ENCODE peak calls at places on chromosomes 1 and 21, in six cellular contexts. D is left lung; S is kidney epithelial cell; J is lower lobe of right lung; I is CD4-positive, alpha-beta T cell; U is left ventricle myocardium inferior. Z is an unnamed sample.

GRCh38 chr21:43372663-43373386 is 54.1 kb downstream of the SIK1 start:
- DNase-seq in D (peak), S (no peak), J (peak), I (no peak), U (no peak), Z (no peak)

GRCh38 chr1:29120955-29121485 is 2.7 kb downstream of the TMEM200B start:
- DNase-seq in D (peak), S (no peak), J (peak), I (peak), U (peak), Z (peak)

GRCh38 chr1:156859523-156860112 is 701 bp upstream of the INSRR start:
- DNase-seq in D (no peak), S (no peak), J (no peak), I (no peak), U (no peak), Z (no peak)

GRCh38 chr1:70979879-70980278 is 67.7 kb downstream of the PTGER3 start:
- DNase-seq in D (no peak), S (no peak), J (no peak), I (no peak), U (no peak), Z (no peak)

GRCh38 chr1:84774674-84775548 is 84.7 kb upstream of the SSX2IP start:
- DNase-seq in D (peak), S (no peak), J (no peak), I (no peak), U (no peak), Z (no peak)

GRCh38 chr21:17779486-17779885 is 39.7 kb downstream of the C21orf91 start:
- DNase-seq in D (no peak), S (no peak), J (no peak), I (no peak), U (no peak), Z (no peak)

GRCh38 chr1:167328762-167329483 is 108.2 kb downstream of the POU2F1 start:
- DNase-seq in D (no peak), S (no peak), J (no peak), I (no peak), U (no peak), Z (no peak)

GRCh38 chr1:158021721-158022120 is 28.3 kb downstream of the KIRREL1 start:
- DNase-seq in D (no peak), S (no peak), J (no peak), I (no peak), U (no peak), Z (no peak)

GRCh38 chr1:242242983-242243382 is 244.1 kb upstream of the MAP1LC3C start:
- DNase-seq in D (no peak), S (no peak), J (no peak), I (no peak), U (no peak), Z (no peak)

GRCh38 chr21:41752231-41752681 is 14.6 kb downstream of the RIPK4 start:
- DNase-seq in D (no peak), S (no peak), J (no peak), I (no peak), U (no peak), Z (no peak)

GRCh38 chr1:40939320-40940059 is 40.0 kb upstream of the CTPS1 start:
- DNase-seq in D (no peak), S (no peak), J (no peak), I (no peak), U (peak), Z (no peak)

GRCh38 chr1:50750021-50750619 is 209.9 kb downstream of the FAF1 start:
- DNase-seq in D (no peak), S (no peak), J (no peak), I (no peak), U (no peak), Z (no peak)

GRCh38 chr21:44443291-44443890 is 11.9 kb upstream of the LRRC3 start:
- DNase-seq in D (peak), S (no peak), J (peak), I (no peak), U (peak), Z (peak)

GRCh38 chr1:247330548-247331171 is 1.0 kb downstream of the ZNF496 start:
- DNase-seq in D (no peak), S (no peak), J (no peak), I (no peak), U (no peak), Z (no peak)

GRCh38 chr1:171739646-171740045 is 2.2 kb downstream of the VAMP4 start:
- DNase-seq in D (no peak), S (no peak), J (no peak), I (no peak), U (no peak), Z (no peak)

GRCh38 chr21:31236528-31236927 is 107.5 kb downstream of the TIAM1 start:
- DNase-seq in D (no peak), S (no peak), J (no peak), I (no peak), U (no peak), Z (no peak)

GRCh38 chr1:47764461-47765046 is 232.6 kb downstream of the TRABD2B start:
- DNase-seq in D (no peak), S (no peak), J (no peak), I (no peak), U (no peak), Z (no peak)

GRCh38 chr1:184118051-184118450 is 66.5 kb downstream of the TSEN15 start:
- DNase-seq in D (no peak), S (peak), J (no peak), I (no peak), U (no peak), Z (no peak)

GRCh38 chr1:69315823-69316222 is 251.9 kb upstream of the LRRC7 start:
- DNase-seq in D (no peak), S (no peak), J (no peak), I (no peak), U (no peak), Z (no peak)

GRCh38 chr1:49995734-49996133 is 28.0 kb downstream of the AGBL4 start:
- DNase-seq in D (no peak), S (no peak), J (no peak), I (no peak), U (no peak), Z (no peak)

GRCh38 chr1:76330993-76331603 is 256.6 kb downstream of the ST6GALNAC3 start:
- DNase-seq in D (no peak), S (peak), J (no peak), I (no peak), U (no peak), Z (no peak)

GRCh38 chr21:37994211-37994610 is 78.0 kb upstream of the KCNJ6 start:
- DNase-seq in D (no peak), S (no peak), J (no peak), I (no peak), U (no peak), Z (no peak)

GRCh38 chr1:245605480-245606156 is 450.8 kb downstream of the KIF26B start:
- DNase-seq in D (peak), S (no peak), J (no peak), I (no peak), U (no peak), Z (no peak)

GRCh38 chr1:39919545-39919944 is 17.8 kb upstream of the MYCL start:
- DNase-seq in D (no peak), S (no peak), J (peak), I (peak), U (no peak), Z (no peak)
- TF ChIP-seq CTCF in D (peak), S (peak), J (peak), I (peak), U (peak), Z (peak)

GRCh38 chr1:54886724-54887664 is at the start of gene DHCR24:
- DNase-seq in D (peak), S (no peak), J (peak), I (peak), U (peak), Z (peak)

GRCh38 chr1:54887665-54888071 is 673 bp upstream of the DHCR24 start:
- DNase-seq in D (no peak), S (no peak), J (peak), I (no peak), U (no peak), Z (peak)

GRCh38 chr1:54885863-54886723 is 902 bp downstream of the DHCR24 start:
- DNase-seq in D (no peak), S (no peak), J (peak), I (no peak), U (no peak), Z (no peak)

GRCh38 chr1:54888080-54888733 is 1.2 kb upstream of the DHCR24 start:
- DNase-seq in D (no peak), S (no peak), J (no peak), I (no peak), U (no peak), Z (no peak)

GRCh38 chr1:54889132-54889725 is 2.2 kb upstream of the DHCR24 start:
- DNase-seq in D (no peak), S (no peak), J (no peak), I (no peak), U (no peak), Z (no peak)
- TF ChIP-seq CTCF in D (no peak), S (no peak), J (no peak), I (no peak), U (no peak), Z (no peak)

DNA sequence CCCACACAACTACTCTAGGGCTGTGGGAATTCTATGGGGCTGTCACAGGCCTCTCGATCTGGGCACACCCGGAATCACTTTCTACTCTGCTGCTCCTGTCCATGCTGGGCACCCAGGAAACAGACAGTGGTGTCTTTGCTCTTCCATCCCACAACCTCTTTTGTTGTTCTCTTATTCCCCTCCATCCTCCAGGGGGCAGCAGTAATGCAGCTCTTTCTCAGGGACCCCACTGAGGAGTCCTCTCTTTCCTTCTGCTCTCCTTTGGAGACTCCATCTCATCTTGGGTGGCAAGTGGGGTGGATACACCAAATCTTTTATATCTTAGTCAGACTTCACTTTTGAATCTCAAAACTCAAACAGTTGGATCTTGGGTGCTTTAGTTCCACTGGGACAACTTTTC is 206.3 kb downstream of the HS2ST1 start:
- DNase-seq in D (no peak), S (no peak), J (no peak), I (no peak), U (no peak), Z (no peak)
- TF ChIP-seq CTCF in D (no peak), S (peak), J (no peak), I (no peak), U (no peak), Z (no peak)

DNA sequence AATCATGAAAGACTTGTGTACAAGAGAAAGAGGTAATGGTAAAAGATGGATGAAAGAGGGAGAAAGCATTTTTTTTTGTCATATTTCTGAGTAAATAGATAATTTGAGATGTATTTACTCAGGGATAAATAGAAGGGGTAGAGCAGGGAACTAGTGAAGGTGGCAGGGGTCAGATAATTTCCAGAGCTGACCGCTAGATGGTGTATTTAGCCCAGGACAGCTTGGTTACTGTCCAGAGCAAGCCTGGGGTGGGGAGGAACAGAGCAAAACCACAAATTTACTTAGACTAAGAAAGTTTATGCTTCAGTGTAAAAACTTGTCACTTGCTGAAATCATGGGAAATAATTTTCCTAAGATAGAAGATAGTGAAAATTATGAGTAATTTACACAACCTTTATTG is 91.5 kb downstream of the XCL2 start:
- DNase-seq in D (no peak), S (no peak), J (no peak), I (no peak), U (no peak), Z (no peak)
- TF ChIP-seq CTCF in D (no peak), S (peak), J (no peak), I (no peak), U (no peak), Z (no peak)

Z was measured in mesothelial cell of epicardium.